ENCODE peak calls at places on chromosomes 13 and 19, in four cellular contexts. I is MV-4-11, Z is HT1080, W is NCI-H2029 treated with DMSO at 0.1 percent for 48 hours. E is an unnamed sample.

GRCh38 chr13:20002766-20003165 is 44.2 kb downstream of the ZMYM2 start:
- DNase-seq in W (no peak), Z (no peak), I (no peak), E (no peak)

GRCh38 chr19:21084343-21084742 is 2.3 kb downstream of the ZNF714 start:
- DNase-seq in Z (peak; percentile 13), W (no peak), I (peak; percentile 26), E (peak; percentile 64)

GRCh38 chr13:58318495-58319167 is 687.1 kb downstream of the PCDH17 start:
- DNase-seq in Z (no peak), W (no peak), I (no peak), E (no peak)

GRCh38 chr13:104691765-104692164 is 1625.5 kb upstream of the SLC10A2 start:
- DNase-seq in I (no peak), W (no peak), Z (no peak), E (no peak)

GRCh38 chr13:112688560-112689497 is 1.0 kb upstream of the ATP11A start:
- DNase-seq in Z (no peak), I (peak; percentile 97), W (no peak), E (no peak)

GRCh38 chr13:27919934-27920676 is at the start of gene PDX1:
- DNase-seq in I (no peak), Z (no peak), W (no peak), E (no peak)

GRCh38 chr13:29569253-29570057 is 26.0 kb downstream of the SLC7A1 start:
- DNase-seq in Z (no peak), I (no peak), W (no peak), E (no peak)

GRCh38 chr19:48896191-48896720 is 2.3 kb downstream of the TULP2 start:
- DNase-seq in I (no peak), W (no peak), Z (no peak), E (no peak)

GRCh38 chr13:49551245-49551644 is 34.1 kb downstream of the RCBTB1 start:
- DNase-seq in I (peak; percentile 84), W (no peak), Z (no peak), E (no peak)

GRCh38 chr13:78787189-78787588 is 128.2 kb upstream of the OBI1 start:
- DNase-seq in Z (peak; percentile 36), W (no peak), I (no peak), E (no peak)

GRCh38 chr13:73331556-73331955 is 272.8 kb downstream of the KLF5 start:
- DNase-seq in I (no peak), W (no peak), Z (no peak), E (no peak)

GRCh38 chr19:45782820-45783785 is 813 bp upstream of the DMPK start:
- DNase-seq in W (no peak), Z (no peak), I (no peak), E (peak; percentile 89)

GRCh38 chr13:34432234-34432633 is 509.8 kb upstream of the NBEA start:
- DNase-seq in W (no peak), Z (no peak), I (no peak), E (no peak)

GRCh38 chr19:7506385-7507328 is 9.2 kb upstream of the ZNF358 start:
- DNase-seq in Z (peak; percentile 77), W (peak; percentile 94), I (peak; percentile 83), E (peak; percentile 90)

GRCh38 chr13:40060318-40061007 is 405.0 kb downstream of the COG6 start:
- DNase-seq in Z (peak; percentile 77), W (no peak), I (no peak), E (peak; percentile 36)

E was measured in ELR.